ENCODE peak calls at places on chromosomes 4 and X, in nine cellular contexts. N is sciatic nerve; I is activated CD4-positive, alpha-beta T cell treated with anti-CD3 and anti-CD28 coated beads, Interleukin-2, amount 50 U/mL, for 24 hours; P is fibroblast of the conjunctiva; T is AG10803; G is CD4-positive, alpha-beta T cell; Y is stimulated activated CD8-positive, alpha-beta memory T cell treated with anti-CD3 and anti-CD28 coated beads, Interleukin-7, amount 100 ng/mL, for 1 hour; W is activated gamma-delta T cell treated with Interleukin-2 at 50 U/mL for 16 hours; U is pons. L is an unnamed sample.

GRCh38 chr4:153464068-153464467 is 2.1 kb upstream of the TMEM131L start:
- DNase-seq in G (no peak), N (no peak), P (no peak), I (no peak), W (no peak), Y (no peak), U (no peak), T (no peak), L (no peak)

GRCh38 chr4:16532240-16532990 is 306.1 kb upstream of the TAPT1 start:
- DNase-seq in P (peak), W (no peak), U (no peak), I (no peak), Y (no peak), N (no peak), G (no peak), T (peak), L (no peak)

GRCh38 chr4:73010789-73011628 is 58.5 kb downstream of the COX18 start:
- DNase-seq in I (no peak), T (no peak), G (no peak), P (no peak), U (no peak), W (no peak), Y (no peak), N (no peak), L (no peak)

GRCh38 chrX:140393507-140393906 is 111.4 kb downstream of the SOX3 start:
- DNase-seq in Y (no peak), N (no peak), W (no peak), U (no peak), G (no peak), T (no peak), P (no peak), I (no peak), L (no peak)

GRCh38 chrX:56233682-56234081 is 1.5 kb downstream of the KLF8 start:
- DNase-seq in Y (no peak), G (no peak), I (no peak), W (no peak), N (peak), T (peak), U (peak), P (peak), L (no peak)

GRCh38 chr4:118968006-118968405 is 79.4 kb downstream of the SYNPO2 start:
- DNase-seq in W (no peak), I (no peak), T (peak), N (peak), P (peak), U (peak), G (no peak), Y (no peak), L (peak)

GRCh38 chrX:15866141-15866540 is 11.5 kb upstream of the AP1S2 start:
- DNase-seq in I (no peak), N (no peak), U (no peak), G (no peak), Y (no peak), W (no peak), T (no peak), P (no peak), L (no peak)

GRCh38 chr4:143402776-143403550 is 66.3 kb downstream of the GAB1 start:
- DNase-seq in U (peak), W (no peak), G (no peak), I (no peak), Y (no peak), N (no peak), T (peak), P (no peak), L (no peak)

L was measured in nucleus accumbens.